ENCODE peak calls at places on chromosomes 3 and 15, in six cellular contexts. One of them, this sample, is unnamed. For H3K9me3, the result is how much of the 10 kb centered on the place peaks cover.

GRCh38 chr15:69037482-69037881 is 23.0 kb downstream of the NOX5 start:
- DNase-seq in HepG2: no peak
- DNase-seq in GM12878: no peak
- DNase-seq in K562: no peak
- DNase-seq in H1: no peak
- DNase-seq in SK-N-SH: no peak
- DNase-seq in this sample: no peak

GRCh38 chr3:120622870-120623718 is 27.0 kb downstream of the NDUFB4 start:
- DNase-seq in GM12878: no peak
- DNase-seq in HepG2: peak
- DNase-seq in K562: peak
- DNase-seq in H1: no peak
- DNase-seq in SK-N-SH: no peak
- DNase-seq in this sample: no peak

GRCh38 chr3:172129534-172129867 is 90.1 kb downstream of the FNDC3B start:
- DNase-seq in GM12878: no peak
- DNase-seq in SK-N-SH: no peak
- DNase-seq in H1: no peak
- DNase-seq in K562: no peak
- DNase-seq in HepG2: no peak
- DNase-seq in this sample: no peak

GRCh38 chr15:48331796-48332641 is 790 bp downstream of the DUT start:
- DNase-seq in HepG2: peak
- DNase-seq in H1: peak
- DNase-seq in K562: peak
- DNase-seq in SK-N-SH: peak
- DNase-seq in GM12878: no peak
- DNase-seq in this sample: no peak

GRCh38 chr15:77538011-77538410 is 94.7 kb downstream of the LINGO1 start:
- DNase-seq in HepG2: no peak
- DNase-seq in GM12878: peak
- DNase-seq in K562: no peak
- DNase-seq in H1: no peak
- DNase-seq in SK-N-SH: no peak
- DNase-seq in this sample: no peak

GRCh38 chr3:120816728-120817127 is 74.2 kb downstream of the GTF2E1 start:
- DNase-seq in H1: no peak
- DNase-seq in K562: no peak
- DNase-seq in GM12878: no peak
- DNase-seq in SK-N-SH: no peak
- DNase-seq in HepG2: no peak
- DNase-seq in this sample: no peak

GRCh38 chr3:164940737-164941136 is 137.6 kb downstream of the SI start:
- DNase-seq in HepG2: no peak
- DNase-seq in SK-N-SH: no peak
- DNase-seq in K562: no peak
- DNase-seq in GM12878: no peak
- DNase-seq in H1: no peak
- DNase-seq in this sample: no peak

GRCh38 chr3:115187149-115187757 is 40.2 kb upstream of the ZBTB20 start:
- DNase-seq in K562: no peak
- DNase-seq in HepG2: no peak
- DNase-seq in H1: no peak
- DNase-seq in SK-N-SH: no peak
- DNase-seq in GM12878: peak
- DNase-seq in this sample: no peak

GRCh38 chr3:58246148-58247051 is 8.8 kb downstream of the ABHD6 start:
- DNase-seq in SK-N-SH: no peak
- DNase-seq in H1: no peak
- DNase-seq in HepG2: no peak
- DNase-seq in K562: no peak
- DNase-seq in GM12878: no peak
- DNase-seq in this sample: no peak

GRCh38 chr3:116059421-116060096 is 385.7 kb downstream of the LSAMP start:
- DNase-seq in HepG2: peak
- DNase-seq in SK-N-SH: peak
- DNase-seq in H1: peak
- DNase-seq in GM12878: no peak
- DNase-seq in K562: peak
- DNase-seq in this sample: peak

GRCh38 chr15:41501191-41501917 is 7.7 kb downstream of the ITPKA start:
- DNase-seq in K562: no peak
- DNase-seq in SK-N-SH: peak
- DNase-seq in GM12878: no peak
- DNase-seq in HepG2: no peak
- DNase-seq in H1: no peak
- DNase-seq in this sample: no peak

GRCh38 chr15:95290376-95290973 is 1040.0 kb upstream of the NR2F2 start:
- DNase-seq in SK-N-SH: no peak
- DNase-seq in HepG2: no peak
- DNase-seq in GM12878: no peak
- DNase-seq in K562: no peak
- DNase-seq in H1: no peak
- DNase-seq in this sample: no peak

GRCh38 chr3:161171113-161171512 is 50.0 kb upstream of the NMD3 start:
- DNase-seq in SK-N-SH: no peak
- DNase-seq in K562: no peak
- DNase-seq in H1: no peak
- DNase-seq in GM12878: no peak
- DNase-seq in HepG2: no peak
- DNase-seq in this sample: no peak

GRCh38 chr3:75237041-75237775 is 426.9 kb upstream of the FRG2C start:
- DNase-seq in SK-N-SH: no peak
- DNase-seq in HepG2: no peak
- DNase-seq in K562: no peak
- DNase-seq in H1: no peak
- DNase-seq in GM12878: no peak
- DNase-seq in this sample: no peak

GRCh38 chr15:35471024-35471423 is 74.9 kb downstream of the DPH6 start:
- DNase-seq in GM12878: no peak
- DNase-seq in SK-N-SH: no peak
- DNase-seq in K562: no peak
- DNase-seq in HepG2: no peak
- DNase-seq in H1: no peak
- DNase-seq in this sample: no peak

GRCh38 chr3:186383026-186383993 is 21.3 kb upstream of the DGKG start:
- DNase-seq in SK-N-SH: no peak
- DNase-seq in HepG2: no peak
- DNase-seq in K562: no peak
- DNase-seq in H1: no peak
- DNase-seq in GM12878: no peak
- DNase-seq in this sample: no peak

GRCh38 chr3:126375835-126376331 is 18.7 kb upstream of the KLF15 start:
- DNase-seq in H1: no peak
- DNase-seq in K562: no peak
- DNase-seq in GM12878: no peak
- DNase-seq in HepG2: no peak
- DNase-seq in SK-N-SH: no peak
- DNase-seq in this sample: no peak

GRCh38 chr3:13376091-13376490 is 44.0 kb downstream of the NUP210 start:
- DNase-seq in SK-N-SH: no peak
- DNase-seq in H1: no peak
- DNase-seq in HepG2: no peak
- DNase-seq in K562: no peak
- DNase-seq in GM12878: no peak
- DNase-seq in this sample: no peak

GRCh38 chr3:13378155-13378554 is 42.0 kb downstream of the NUP210 start:
- DNase-seq in K562: no peak
- DNase-seq in HepG2: no peak
- DNase-seq in SK-N-SH: no peak
- DNase-seq in H1: no peak
- DNase-seq in GM12878: peak
- DNase-seq in this sample: no peak

GRCh38 chr3:13377021-13377420 is 43.1 kb downstream of the NUP210 start:
- DNase-seq in SK-N-SH: no peak
- DNase-seq in H1: no peak
- DNase-seq in GM12878: no peak
- DNase-seq in HepG2: no peak
- DNase-seq in K562: no peak
- DNase-seq in this sample: no peak

GRCh38 chr3:13380991-13381390 is 39.1 kb downstream of the NUP210 start:
- DNase-seq in K562: no peak
- DNase-seq in GM12878: no peak
- DNase-seq in H1: no peak
- DNase-seq in SK-N-SH: no peak
- DNase-seq in HepG2: no peak
- DNase-seq in this sample: no peak

GRCh38 chr3:13379191-13379830 is 40.8 kb downstream of the NUP210 start:
- DNase-seq in SK-N-SH: no peak
- DNase-seq in K562: no peak
- DNase-seq in H1: no peak
- DNase-seq in GM12878: no peak
- DNase-seq in HepG2: no peak
- DNase-seq in this sample: no peak
- H3K4me3 ChIP-seq in SK-N-SH: no peak
- H3K4me3 ChIP-seq in K562: no peak
- H3K4me3 ChIP-seq in H1: no peak
- H3K4me3 ChIP-seq in GM12878: no peak
- H3K4me3 ChIP-seq in HepG2: no peak
- H3K4me3 ChIP-seq in this sample: no peak

GRCh38 chr3:148698190-148698806 is 595 bp downstream of the AGTR1 start:
- DNase-seq in GM12878: no peak
- DNase-seq in H1: no peak
- DNase-seq in SK-N-SH: no peak
- DNase-seq in K562: no peak
- DNase-seq in HepG2: no peak
- DNase-seq in this sample: no peak
- TF ChIP-seq YY1 in GM12878: no peak
- TF ChIP-seq YY1 in H1: no peak
- TF ChIP-seq YY1 in SK-N-SH: no peak
- TF ChIP-seq YY1 in K562: no peak
- TF ChIP-seq YY1 in HepG2: no peak
- TF ChIP-seq YY1 in this sample: no peak

GRCh38 chr15:80274554-80274953 is 22.5 kb upstream of the CTXND1 start:
- DNase-seq in SK-N-SH: no peak
- DNase-seq in HepG2: peak
- DNase-seq in K562: no peak
- DNase-seq in GM12878: no peak
- DNase-seq in H1: no peak
- DNase-seq in this sample: no peak
- H3K9me3 ChIP-seq in SK-N-SH: under half
- H3K9me3 ChIP-seq in HepG2: under half
- H3K9me3 ChIP-seq in K562: under half
- H3K9me3 ChIP-seq in GM12878: under half
- H3K9me3 ChIP-seq in H1: under half
- H3K9me3 ChIP-seq in this sample: under half

DNA sequence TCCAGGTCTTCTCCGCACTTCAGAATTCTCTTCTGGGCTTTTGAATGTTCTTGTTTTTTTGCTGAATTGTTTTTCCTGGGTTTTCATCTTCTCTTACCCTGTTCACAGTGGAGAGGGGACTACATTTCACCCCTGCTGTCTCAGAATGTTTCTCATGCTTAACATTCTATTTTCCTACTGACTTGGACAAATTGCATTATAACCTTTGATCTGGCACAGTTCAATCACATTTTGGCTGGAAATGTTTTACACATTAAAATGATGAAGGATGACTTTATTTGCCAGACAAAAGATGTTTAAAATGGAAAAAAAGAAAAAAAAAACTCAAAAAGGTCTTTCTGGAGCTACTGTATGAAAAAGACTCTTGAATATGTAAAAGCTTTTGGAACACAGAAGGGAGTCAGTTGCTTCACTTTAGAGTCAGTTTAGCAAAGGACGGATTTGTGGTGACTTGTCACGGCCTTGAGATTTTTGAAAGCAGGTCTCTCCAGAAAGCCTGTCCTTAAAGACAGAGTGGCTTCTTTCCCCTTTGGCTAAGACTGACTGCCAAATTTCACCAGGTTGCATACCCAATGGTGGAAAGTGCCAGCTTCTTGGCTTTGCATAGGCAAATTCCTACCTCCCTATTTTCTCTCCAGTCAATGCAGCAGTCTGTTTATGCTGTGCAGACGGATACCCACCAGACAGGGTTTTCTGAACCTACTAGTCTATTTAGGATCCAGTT is 401.0 kb upstream of the TBL1XR1 start:
- DNase-seq in K562: no peak
- DNase-seq in GM12878: no peak
- DNase-seq in SK-N-SH: no peak
- DNase-seq in HepG2: no peak
- DNase-seq in H1: no peak
- DNase-seq in this sample: no peak
- H3K4me3 ChIP-seq in K562: no peak
- H3K4me3 ChIP-seq in GM12878: no peak
- H3K4me3 ChIP-seq in SK-N-SH: no peak
- H3K4me3 ChIP-seq in HepG2: no peak
- H3K4me3 ChIP-seq in H1: no peak
- H3K4me3 ChIP-seq in this sample: no peak

DNA sequence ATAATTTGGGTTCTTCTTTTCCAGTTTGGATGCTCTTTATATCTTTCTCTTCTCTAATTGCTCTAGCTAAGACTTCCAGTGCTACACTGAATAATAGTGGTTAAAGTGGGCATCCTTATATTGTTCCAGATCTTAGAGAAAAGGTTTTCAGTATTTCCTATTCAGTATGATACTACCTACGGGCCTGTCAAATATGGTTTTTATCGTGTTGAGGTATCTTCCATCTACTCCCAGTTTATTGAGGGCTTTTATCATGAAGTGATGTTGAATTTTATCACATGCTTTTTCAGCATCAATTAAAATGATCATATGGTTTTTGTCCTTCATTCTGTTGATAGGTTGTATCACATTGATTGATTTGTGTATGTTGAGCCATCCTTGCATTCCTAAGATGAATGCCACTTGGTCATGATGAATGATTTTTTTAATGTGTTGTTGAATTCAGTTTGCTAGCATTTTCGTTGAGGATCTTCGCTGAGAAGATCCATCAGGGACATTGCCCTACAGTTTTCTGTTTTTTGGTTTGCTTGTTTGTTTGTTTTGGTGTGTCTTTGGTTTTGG is 3.0 kb upstream of the LRRC34 start:
- DNase-seq in SK-N-SH: no peak
- DNase-seq in GM12878: no peak
- DNase-seq in HepG2: no peak
- DNase-seq in K562: no peak
- DNase-seq in H1: no peak
- DNase-seq in this sample: no peak
- TF ChIP-seq YY1 in SK-N-SH: no peak
- TF ChIP-seq YY1 in GM12878: no peak
- TF ChIP-seq YY1 in HepG2: no peak
- TF ChIP-seq YY1 in K562: no peak
- TF ChIP-seq YY1 in H1: no peak
- TF ChIP-seq YY1 in this sample: no peak

This sample was measured in NT2/D1.